ENCODE peak calls at places on chromosomes 6 and 20, in eight cellular contexts. X is HCT116, N is OCI-LY7, F is GM23338, B is MM.1S, R is neural progenitor cell, P is hepatocyte, T is SK-N-SH. A is an unnamed sample.

GRCh38 chr6:20811112-20811746 is 277.0 kb downstream of the CDKAL1 start:
- DNase-seq in T (no peak), R (peak), P (peak), B (no peak), F (peak), X (peak), N (no peak), A (peak)

GRCh38 chr6:140713495-140713894 is 1339.0 kb upstream of the CITED2 start:
- DNase-seq in T (no peak), R (no peak), B (no peak), X (no peak), F (peak), P (no peak), N (no peak), A (no peak)

GRCh38 chr6:14441371-14441781 is 323.8 kb downstream of the CD83 start:
- DNase-seq in P (no peak), B (no peak), T (no peak), N (no peak), X (no peak), F (no peak), R (peak), A (no peak)

GRCh38 chr20:2822073-2822472 is 5.9 kb downstream of the TMEM239 start:
- DNase-seq in X (no peak), T (no peak), B (peak), P (no peak), N (no peak), F (no peak), R (peak), A (no peak)

GRCh38 chr6:151377095-151377494 is 14.3 kb downstream of the ZBTB2 start:
- DNase-seq in B (no peak), N (no peak), T (no peak), X (no peak), R (no peak), F (no peak), P (no peak), A (no peak)

GRCh38 chr6:36418558-36418957 is 24.1 kb downstream of the PXT1 start:
- DNase-seq in R (no peak), N (no peak), P (no peak), F (no peak), B (no peak), X (no peak), T (no peak), A (peak)

GRCh38 chr6:121670511-121670910 is 235.1 kb downstream of the GJA1 start:
- DNase-seq in F (no peak), T (no peak), R (no peak), B (no peak), X (no peak), P (no peak), N (no peak), A (peak)

GRCh38 chr6:33897193-33897479 is 93.3 kb upstream of the MLN start:
- DNase-seq in T (no peak), X (no peak), P (peak), N (no peak), R (no peak), F (no peak), B (no peak), A (no peak)

GRCh38 chr6:28537065-28537464 is 11.4 kb downstream of the GPX5 start:
- DNase-seq in B (no peak), T (peak), N (no peak), X (no peak), P (peak), R (peak), F (peak), A (no peak)

GRCh38 chr20:833121-833449 is 430 bp upstream of the FAM110A start:
- DNase-seq in F (no peak), P (no peak), X (no peak), T (no peak), B (no peak), R (no peak), N (no peak), A (peak)

GRCh38 chr6:47047479-47048411 is 5.6 kb upstream of the ADGRF1 start:
- DNase-seq in N (peak), B (peak), R (peak), T (peak), P (peak), F (peak), X (peak), A (peak)

GRCh38 chr6:47047097-47047478 is 5.0 kb upstream of the ADGRF1 start:
- DNase-seq in X (no peak), P (no peak), F (no peak), R (no peak), N (no peak), B (no peak), T (no peak), A (no peak)

GRCh38 chr6:47041741-47042140 is 391 bp downstream of the ADGRF1 start:
- DNase-seq in F (no peak), X (no peak), T (no peak), N (no peak), P (no peak), B (no peak), R (peak), A (peak)

GRCh38 chr6:47042238-47042843 is at the start of gene ADGRF1:
- DNase-seq in X (no peak), P (peak), T (no peak), F (peak), R (no peak), N (no peak), B (no peak), A (peak)

DNA sequence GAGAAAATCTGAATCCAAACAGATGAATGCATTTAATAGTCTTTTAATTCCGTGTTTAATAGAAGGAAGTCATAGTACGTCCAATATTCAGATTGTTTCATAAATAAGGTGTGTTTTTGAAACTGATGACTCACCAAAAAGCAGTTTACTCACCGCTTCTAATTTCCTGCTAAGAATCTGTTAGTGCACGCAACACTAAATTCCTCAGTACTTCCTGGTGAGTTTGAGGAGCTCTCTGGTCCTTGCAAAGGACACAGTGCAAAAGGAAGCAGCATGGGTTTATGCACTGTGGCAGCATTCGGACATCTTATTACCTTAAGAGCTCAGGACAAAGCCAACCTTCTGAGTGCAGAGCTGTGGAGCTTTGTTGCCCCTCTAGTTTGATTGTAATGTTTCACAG is 2.3 kb upstream of the ADGRF1 start:
- DNase-seq in X (peak), B (no peak), T (no peak), P (peak), R (no peak), N (no peak), F (no peak), A (peak)
- TF ChIP-seq EZH2phosphoT487 in X (no peak), B (no peak), T (no peak), P (no peak), R (no peak), N (no peak), F (no peak), A (no peak)

GRCh38 chr6:159610881-159611280 is 82.2 kb downstream of the SOD2 start:
- DNase-seq in F (no peak), R (no peak), X (no peak), T (no peak), N (no peak), B (no peak), P (no peak), A (no peak)

GRCh38 chr6:159604443-159604956 is 88.5 kb downstream of the SOD2 start:
- DNase-seq in T (no peak), B (no peak), R (no peak), X (no peak), P (no peak), N (no peak), F (no peak), A (no peak)

GRCh38 chr6:159606786-159607185 is 86.3 kb downstream of the SOD2 start:
- DNase-seq in X (no peak), R (no peak), T (no peak), N (no peak), B (no peak), P (no peak), F (no peak), A (no peak)

GRCh38 chr6:159609813-159610212 is 83.2 kb downstream of the SOD2 start:
- DNase-seq in R (no peak), N (no peak), T (no peak), P (no peak), B (no peak), F (no peak), X (no peak), A (no peak)

GRCh38 chr6:159608961-159609673 is 83.9 kb downstream of the SOD2 start:
- DNase-seq in X (peak), F (peak), R (peak), N (peak), T (no peak), P (no peak), B (peak), A (peak)
- TF ChIP-seq CTCF in X (peak), F (peak), R (peak), N (peak), T (peak), P (peak), B (peak), A (peak)

GRCh38 chr6:150004783-150005717 is 20.3 kb downstream of the RAET1L start:
- DNase-seq in T (peak), P (peak), B (peak), F (peak), N (peak), R (peak), X (peak), A (peak)
- H3K4me3 ChIP-seq in T (peak), P (peak), B (peak), F (peak), N (peak), R (peak), X (peak), A (peak)

GRCh38 chr6:161161889-161162624 is 111.8 kb downstream of the AGPAT4 start:
- DNase-seq in X (no peak), B (no peak), N (no peak), T (no peak), P (no peak), F (no peak), R (no peak), A (no peak)
- TF ChIP-seq EZH2phosphoT487 in X (no peak), B (no peak), N (no peak), T (no peak), P (no peak), F (no peak), R (no peak), A (no peak)

GRCh38 chr20:11266571-11266970 is 592.8 kb upstream of the JAG1 start:
- DNase-seq in B (no peak), F (no peak), R (no peak), T (no peak), X (no peak), N (no peak), P (no peak), A (peak)

GRCh38 chr20:11267762-11268335 is 594.0 kb upstream of the JAG1 start:
- DNase-seq in F (no peak), B (no peak), T (no peak), X (no peak), N (no peak), R (no peak), P (no peak), A (no peak)

GRCh38 chr20:11271319-11271718 is 597.5 kb upstream of the JAG1 start:
- DNase-seq in B (no peak), X (no peak), F (peak), R (peak), P (no peak), N (no peak), T (peak), A (no peak)

GRCh38 chr20:11270566-11270965 is 596.8 kb upstream of the JAG1 start:
- DNase-seq in B (no peak), F (peak), N (no peak), T (no peak), P (no peak), R (peak), X (no peak), A (peak)

DNA sequence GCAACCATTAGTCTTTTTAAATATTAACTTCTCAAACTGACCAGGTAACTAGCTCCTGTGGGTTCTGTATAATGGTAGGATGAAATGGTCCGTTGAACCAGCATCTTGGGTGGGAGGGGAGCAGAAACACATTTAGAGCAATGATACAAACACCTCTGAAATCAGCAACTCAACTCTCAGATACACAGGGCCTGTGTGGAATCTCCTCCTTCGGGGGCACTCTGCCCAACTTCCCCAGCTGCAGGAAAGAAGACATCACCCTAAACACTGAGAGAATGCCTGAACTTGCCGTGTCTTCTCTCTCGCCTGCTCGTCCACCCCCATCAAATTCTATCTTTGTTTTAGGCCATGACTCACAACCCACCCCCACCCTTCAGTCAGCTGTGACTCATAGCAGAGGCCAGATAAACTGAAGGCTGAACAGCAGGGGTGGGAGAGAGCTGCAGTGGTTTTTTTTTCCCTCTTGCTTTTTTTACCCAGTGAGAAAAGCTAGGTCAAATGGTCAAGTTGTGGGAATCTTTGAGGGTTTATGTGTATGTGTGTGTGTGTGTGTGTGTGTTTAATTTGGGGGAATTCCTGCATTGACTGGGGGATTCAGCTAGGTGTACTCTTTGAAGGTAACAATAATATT is 593.4 kb upstream of the JAG1 start:
- DNase-seq in T (peak), B (no peak), F (peak), N (no peak), R (peak), P (peak), X (peak), A (peak)
- TF ChIP-seq CTCF in T (no peak), B (no peak), F (no peak), N (no peak), R (no peak), P (no peak), X (no peak), A (no peak)

DNA sequence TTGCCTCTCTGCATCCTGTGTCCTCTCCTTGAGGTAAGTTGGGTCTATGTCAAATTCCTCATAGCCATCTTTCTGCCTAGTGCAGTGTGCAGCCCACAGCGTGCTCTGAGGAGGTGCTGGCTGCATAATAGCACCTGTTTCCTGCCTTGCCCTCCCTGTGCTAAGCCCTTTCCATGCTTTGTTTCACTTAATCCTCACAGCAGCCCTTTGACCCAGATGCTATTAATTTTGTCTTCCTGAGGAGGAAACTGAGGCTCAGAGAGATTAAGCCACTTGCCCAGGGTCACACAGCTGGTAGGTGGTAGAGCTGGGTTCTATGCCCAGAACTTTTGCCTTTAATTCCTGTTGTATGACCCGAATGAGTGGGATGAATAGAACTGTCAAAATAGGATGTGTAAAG is 13.5 kb downstream of the FAM83D start:
- DNase-seq in P (no peak), R (no peak), X (no peak), T (no peak), N (no peak), B (no peak), F (no peak), A (no peak)
- H3K4me3 ChIP-seq in P (no peak), R (no peak), X (no peak), T (no peak), N (no peak), B (no peak), F (no peak), A (no peak)

A was measured in PC-3.